ENCODE peak calls at places on chromosome 7, in five cellular contexts. T is fibroblast of pulmonary artery, N is uterus, X is endodermal cell, W is astrocyte of the cerebellum. D is an unnamed sample.

GRCh38 chr7:151851160-151851751 is 25.7 kb downstream of the PRKAG2 start:
- DNase-seq in T (no peak), N (no peak), X (no peak), W (no peak), D (no peak)

GRCh38 chr7:144026203-144026883 is 22.4 kb upstream of the OR2A5 start:
- DNase-seq in T (no peak), N (no peak), X (peak), W (no peak), D (no peak)

GRCh38 chr7:30163231-30163894 is 28.6 kb downstream of the MTURN start:
- DNase-seq in T (no peak), N (no peak), X (no peak), W (no peak), D (no peak)

GRCh38 chr7:150972094-150972493 is 6.0 kb downstream of the KCNH2 start:
- DNase-seq in T (no peak), N (peak), X (no peak), W (no peak), D (no peak)

GRCh38 chr7:158268851-158269535 is 318.6 kb downstream of the PTPRN2 start:
- DNase-seq in T (no peak), N (no peak), X (no peak), W (no peak), D (no peak)

GRCh38 chr7:457814-458510 is 61.7 kb downstream of the PDGFA start:
- DNase-seq in T (no peak), N (no peak), X (no peak), W (no peak), D (no peak)

GRCh38 chr7:150317748-150318444 is 5.3 kb upstream of the LRRC61 start:
- DNase-seq in T (peak), N (no peak), X (peak), W (peak), D (peak)

GRCh38 chr7:74344128-74344496 is 54.9 kb downstream of the CLIP2 start:
- DNase-seq in T (peak), N (no peak), X (no peak), W (no peak), D (no peak)

GRCh38 chr7:114085592-114086490 is 167.0 kb upstream of the PPP1R3A start:
- DNase-seq in T (peak), N (peak), X (peak), W (no peak), D (peak)

GRCh38 chr7:47327306-47327697 is 254.6 kb downstream of the TNS3 start:
- DNase-seq in T (peak), N (no peak), X (no peak), W (no peak), D (peak)

GRCh38 chr7:145534301-145534700 is 582.3 kb upstream of the CNTNAP2 start:
- DNase-seq in T (no peak), N (no peak), X (no peak), W (no peak), D (no peak)

GRCh38 chr7:71706576-71706975 is 574.6 kb downstream of the GALNT17 start:
- DNase-seq in T (no peak), N (no peak), X (no peak), W (no peak), D (no peak)

DNA sequence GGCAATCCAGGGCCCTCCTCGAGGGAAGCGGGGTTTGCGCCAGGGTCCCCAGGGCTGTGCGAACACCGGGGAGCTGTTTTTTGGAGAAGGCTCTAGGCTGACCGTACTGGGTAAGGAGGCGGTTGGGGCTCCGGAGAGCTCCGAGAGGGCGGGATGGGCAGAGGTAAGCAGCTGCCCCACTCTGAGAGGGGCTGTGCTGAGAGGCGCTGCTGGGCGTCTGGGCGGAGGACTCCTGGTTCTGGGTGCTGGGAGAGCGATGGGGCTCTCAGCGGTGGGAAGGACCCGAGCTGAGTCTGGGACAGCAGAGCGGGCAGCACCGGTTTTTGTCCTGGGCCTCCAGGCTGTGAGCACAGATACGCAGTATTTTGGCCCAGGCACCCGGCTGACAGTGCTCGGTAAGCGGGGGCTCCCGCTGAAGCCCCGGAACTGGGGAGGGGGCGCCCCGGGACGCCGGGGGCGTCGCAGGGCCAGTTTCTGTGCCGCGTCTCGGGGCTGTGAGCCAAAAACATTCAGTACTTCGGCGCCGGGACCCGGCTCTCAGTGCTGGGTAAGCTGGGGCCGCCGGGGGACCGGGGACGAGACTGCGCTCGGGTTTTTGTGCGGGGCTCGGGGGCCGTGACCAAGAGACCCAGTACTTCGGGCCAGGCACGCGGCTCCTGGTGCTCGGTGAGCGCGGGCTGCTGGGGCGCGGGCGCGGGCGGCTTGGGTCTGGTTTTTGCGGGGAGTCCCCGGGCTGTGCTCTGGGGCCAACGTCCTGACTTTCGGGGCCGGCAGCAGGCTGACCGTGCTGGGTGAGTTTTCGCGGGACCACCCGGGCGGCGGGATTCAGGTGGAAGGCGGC is 26.0 kb downstream of the PRSS2 start:
- DNase-seq in T (no peak), N (no peak), X (peak), W (no peak), D (no peak)
- H3K4me3 ChIP-seq in T (peak), N (peak), X (peak), W (peak), D (no peak)

DNA sequence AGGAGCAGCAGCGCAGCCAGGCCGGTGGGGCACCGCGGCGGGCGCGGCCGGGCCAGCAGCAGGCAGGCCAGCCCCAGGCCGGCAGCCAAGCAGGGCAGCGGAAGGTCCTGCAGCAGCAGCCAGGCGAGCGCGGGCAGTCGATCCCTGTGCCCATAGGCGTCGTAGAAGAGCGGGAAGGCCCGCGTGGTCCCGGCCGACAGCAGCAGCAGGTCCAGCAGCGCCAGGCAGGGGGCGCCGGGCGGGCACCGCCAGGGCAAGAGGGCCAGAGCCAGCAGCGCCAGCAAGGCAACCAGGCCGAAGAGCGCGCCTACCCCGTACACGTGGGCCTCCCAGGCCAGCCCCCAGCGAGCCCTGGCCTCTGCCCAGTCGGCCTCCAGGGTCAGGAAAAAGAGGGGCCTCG is 8.4 kb upstream of the RBM28 start:
- DNase-seq in T (peak), N (no peak), X (peak), W (no peak), D (peak)
- TF ChIP-seq CTCF in T (peak), N (no peak), X (peak), W (peak), D (peak)

DNA sequence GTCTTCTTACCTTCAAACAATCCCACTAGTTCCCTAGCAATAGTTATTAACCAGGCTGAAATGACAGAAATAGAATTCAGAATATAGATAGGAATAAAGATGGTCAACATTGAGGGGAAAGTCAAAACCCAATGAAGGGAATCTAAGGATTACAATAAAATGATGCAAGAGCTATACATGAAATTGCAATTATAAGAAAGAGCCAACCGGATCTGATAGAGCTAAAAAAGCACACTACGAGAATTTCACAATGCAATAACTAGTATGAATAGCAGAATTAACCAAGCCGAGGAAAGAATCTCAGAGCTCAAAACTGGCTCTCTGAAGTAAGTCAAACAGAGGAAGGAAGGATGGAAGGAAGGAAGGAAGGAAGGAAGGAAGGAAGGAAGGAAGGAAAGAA is 288.7 kb upstream of the KCND2 start:
- DNase-seq in T (no peak), N (no peak), X (no peak), W (no peak), D (no peak)
- H3K4me3 ChIP-seq in T (no peak), N (no peak), X (no peak), W (no peak), D (no peak)

GRCh38 chr7:32891800-32892520 is 400 bp upstream of the KBTBD2 start:
- DNase-seq in T (peak), N (peak), X (peak), W (peak), D (peak)

GRCh38 chr7:32890010-32890552 is 1.5 kb downstream of the KBTBD2 start:
- DNase-seq in T (peak), N (no peak), X (no peak), W (no peak), D (peak)

GRCh38 chr7:32890553-32891045 is 961 bp downstream of the KBTBD2 start:
- DNase-seq in T (peak), N (peak), X (peak), W (peak), D (peak)

GRCh38 chr7:32892521-32893224 is 1.1 kb upstream of the KBTBD2 start:
- DNase-seq in T (peak), N (peak), X (no peak), W (no peak), D (peak)

GRCh38 chr7:32891046-32891799 is at the start of gene KBTBD2:
- DNase-seq in T (peak), N (peak), X (peak), W (peak), D (peak)
- TF ChIP-seq CTCF in T (no peak), N (no peak), X (no peak), W (no peak), D (no peak)

DNA sequence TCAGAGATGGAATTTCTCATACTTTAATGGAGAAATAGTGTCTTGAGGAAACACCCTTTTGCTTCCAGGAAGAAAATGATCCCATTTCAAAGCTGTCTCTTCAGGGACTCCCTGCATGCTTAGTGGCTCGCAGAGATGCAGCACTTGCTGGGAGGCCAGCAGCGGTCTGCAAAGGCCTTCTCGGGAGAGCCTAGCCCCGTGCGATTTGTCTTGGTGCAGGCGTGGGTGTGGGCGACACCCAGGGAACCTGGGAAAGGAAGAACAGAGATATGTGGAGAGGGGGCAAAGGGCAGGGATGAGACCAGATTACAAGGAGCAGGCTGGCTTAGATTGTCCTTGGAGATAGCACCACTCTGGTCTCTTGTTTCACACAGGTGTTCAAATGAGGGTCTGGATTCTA is 352.3 kb upstream of the PODXL start:
- DNase-seq in T (no peak), N (no peak), X (peak), W (no peak), D (no peak)
- H3K4me3 ChIP-seq in T (no peak), N (no peak), X (no peak), W (no peak), D (no peak)